ENCODE peak calls at places on chromosomes 5 and 9, in four cellular contexts. Y is glutamatergic neuron; F is foreskin fibroblast; V is naive thymus-derived CD8-positive, alpha-beta T cell. O is an unnamed sample.
A peak's percentile ranks its signal among the peaks of the same experiment; 100 is the strongest.

GRCh38 chr5:135429326-135429725 is 17.8 kb downstream of the DCANP1 start:
- DNase-seq in V (no peak), Y (no peak), F (peak; percentile 71), O (no peak)

GRCh38 chr5:42005561-42006153 is 80.6 kb downstream of the FBXO4 start:
- DNase-seq in Y (no peak), V (no peak), F (peak; percentile 48), O (peak; percentile 12)

GRCh38 chr5:66994790-66995189 is 201.8 kb downstream of the CD180 start:
- DNase-seq in Y (no peak), V (no peak), F (no peak), O (no peak)

GRCh38 chr9:25353783-25354182 is 324.5 kb downstream of the TUSC1 start:
- DNase-seq in Y (no peak), F (no peak), V (no peak), O (no peak)

GRCh38 chr9:121837113-121838010 is 185.9 kb downstream of the DAB2IP start:
- DNase-seq in Y (no peak), V (no peak), F (peak; percentile 53), O (peak; percentile 74)

GRCh38 chr5:76608833-76609232 is 14.4 kb downstream of the F2RL2 start:
- DNase-seq in F (peak; percentile 68), V (peak; percentile 14), Y (no peak), O (no peak)

GRCh38 chr9:7387844-7388243 is 411.7 kb downstream of the DMAC1 start:
- DNase-seq in V (no peak), F (no peak), Y (no peak), O (no peak)

GRCh38 chr5:1187234-1187949 is 14.0 kb upstream of the SLC6A19 start:
- DNase-seq in V (no peak), Y (peak; percentile 5), F (no peak), O (no peak)

GRCh38 chr9:94156549-94157407 is 72.5 kb downstream of the PTPDC1 start:
- DNase-seq in Y (no peak), V (no peak), F (peak; percentile 74), O (no peak)

GRCh38 chr5:82676663-82677062 is 398.5 kb upstream of the RPS23 start:
- DNase-seq in Y (no peak), V (no peak), F (no peak), O (no peak)

GRCh38 chr9:69573666-69574456 is 98.3 kb downstream of the APBA1 start:
- DNase-seq in V (no peak), F (peak; percentile 48), Y (no peak), O (peak; percentile 4)

GRCh38 chr9:13900449-13900848 is 413.5 kb downstream of the NFIB start:
- DNase-seq in Y (no peak), F (no peak), V (no peak), O (no peak)

GRCh38 chr5:3024541-3024940 is 273.1 kb upstream of the IRX2 start:
- DNase-seq in V (no peak), Y (no peak), F (no peak), O (no peak)

GRCh38 chr9:94971378-94972131 is 245.1 kb downstream of the AOPEP start:
- DNase-seq in Y (no peak), F (peak; percentile 74), V (no peak), O (peak; percentile 62)

GRCh38 chr9:131986089-131986488 is 93.6 kb downstream of the MED27 start:
- DNase-seq in F (no peak), V (no peak), Y (no peak), O (no peak)

GRCh38 chr9:135526730-135527571 is 5.7 kb downstream of the LCN1 start:
- DNase-seq in F (no peak), Y (peak; percentile 25), V (no peak), O (no peak)

GRCh38 chr5:151499636-151500035 is 52.2 kb downstream of the SLC36A1 start:
- DNase-seq in Y (no peak), V (no peak), F (peak; percentile 61), O (no peak)

GRCh38 chr9:98226516-98226915 is 28.9 kb downstream of the TBC1D2 start:
- DNase-seq in V (no peak), Y (no peak), F (peak; percentile 50), O (no peak)

GRCh38 chr5:137336565-137337120 is 162.5 kb downstream of the SPOCK1 start:
- DNase-seq in F (no peak), V (no peak), Y (no peak), O (no peak)

GRCh38 chr9:133492061-133493021 is 13.4 kb upstream of the SLC2A6 start:
- DNase-seq in V (no peak), F (no peak), Y (peak; percentile 16), O (peak; percentile 1)

GRCh38 chr5:88262116-88262515 is 6.5 kb downstream of the TMEM161B start:
- DNase-seq in F (peak; percentile 4), Y (no peak), V (no peak), O (no peak)

GRCh38 chr5:149732500-149733128 is 2.5 kb downstream of the PPARGC1B start:
- DNase-seq in Y (no peak), V (no peak), F (peak; percentile 22), O (no peak)

GRCh38 chr5:171422902-171423663 is 3.6 kb downstream of the FGF18 start:
- DNase-seq in F (no peak), Y (no peak), V (no peak), O (no peak)

GRCh38 chr5:97141539-97141938 is 872 bp downstream of the LIX1 start:
- DNase-seq in F (no peak), Y (no peak), V (no peak), O (no peak)

GRCh38 chr5:151675225-151675955 is 11.3 kb downstream of the SPARC start:
- DNase-seq in V (no peak), Y (no peak), F (peak; percentile 71), O (no peak)

GRCh38 chr9:133089271-133089671 is 27.5 kb downstream of the CEL start:
- DNase-seq in Y (no peak), F (no peak), V (no peak), O (peak; percentile 16)

GRCh38 chr5:115333164-115333563 is 36.7 kb upstream of the CCDC112 start:
- DNase-seq in F (peak; percentile 46), Y (no peak), V (no peak), O (no peak)

O was measured in NCI-H1694 treated with DMSO at 0.1 percent for 48 hours.